ENCODE peak calls at places on chromosomes 11 and 22, in ten cellular contexts. N, A, X, M, U, Y, P, F, R and S are unnamed samples.

GRCh38 chr11:73949912-73950311 is 914 bp upstream of the DNAJB13 start:
- DNase-seq in N (no peak), A (no peak), X (no peak), M (no peak), U (no peak), Y (no peak), P (no peak), F (no peak), R (no peak), S (no peak)

GRCh38 chr11:46694095-46694494 is 6.3 kb downstream of the ARHGAP1 start:
- DNase-seq in N (no peak), A (no peak), X (no peak), M (no peak), U (no peak), Y (no peak), P (no peak), F (no peak), R (no peak), S (no peak)

GRCh38 chr22:36435516-36436415 is 45.7 kb downstream of the TXN2 start:
- DNase-seq in N (no peak), A (no peak), X (no peak), M (no peak), U (no peak), Y (peak), P (peak), F (no peak), R (no peak), S (peak)

GRCh38 chr11:58867556-58867955 is 23.1 kb upstream of the GLYATL2 start:
- DNase-seq in N (no peak), A (no peak), X (no peak), M (no peak), U (no peak), Y (no peak), P (no peak), F (no peak), R (no peak), S (no peak)

GRCh38 chr11:40162901-40163300 is 1296.6 kb downstream of the LRRC4C start:
- DNase-seq in N (no peak), A (no peak), X (no peak), M (no peak), U (no peak), Y (no peak), P (no peak), F (no peak), R (no peak), S (no peak)

GRCh38 chr22:23520875-23521441 is 59.1 kb downstream of the IGLL1 start:
- DNase-seq in N (peak), A (peak), X (no peak), M (peak), U (peak), Y (no peak), P (peak), F (no peak), R (no peak), S (no peak)

GRCh38 chr22:40694409-40694808 is 15.1 kb downstream of the MCHR1 start:
- DNase-seq in N (no peak), A (no peak), X (no peak), M (no peak), U (no peak), Y (no peak), P (no peak), F (no peak), R (no peak), S (no peak)

GRCh38 chr11:102495161-102496042 is 35.1 kb downstream of the MMP7 start:
- DNase-seq in N (peak), A (no peak), X (peak), M (peak), U (peak), Y (no peak), P (peak), F (no peak), R (peak), S (peak)

GRCh38 chr11:96607890-96608558 is 218.2 kb downstream of the JRKL start:
- DNase-seq in N (no peak), A (no peak), X (no peak), M (no peak), U (no peak), Y (no peak), P (peak), F (no peak), R (no peak), S (no peak)

GRCh38 chr22:47032956-47033647 is 270.7 kb downstream of the TBC1D22A start:
- DNase-seq in N (no peak), A (peak), X (no peak), M (no peak), U (peak), Y (no peak), P (no peak), F (no peak), R (no peak), S (no peak)

GRCh38 chr22:20319041-20319744 is 667 bp downstream of the DGCR6L start:
- DNase-seq in N (no peak), A (no peak), X (peak), M (no peak), U (peak), Y (no peak), P (peak), F (peak), R (peak), S (no peak)

GRCh38 chr22:50161508-50162390 is 8.8 kb upstream of the PANX2 start:
- DNase-seq in N (no peak), A (no peak), X (no peak), M (no peak), U (no peak), Y (no peak), P (no peak), F (no peak), R (no peak), S (no peak)

GRCh38 chr22:48315415-48316244 is 1512.0 kb downstream of the BRD1 start:
- DNase-seq in N (no peak), A (peak), X (no peak), M (no peak), U (no peak), Y (no peak), P (no peak), F (peak), R (no peak), S (no peak)

GRCh38 chr11:11842426-11843008 is 745 bp downstream of the USP47 start:
- DNase-seq in N (peak), A (peak), X (no peak), M (peak), U (no peak), Y (peak), P (peak), F (no peak), R (peak), S (peak)

GRCh38 chr11:97860237-97860636 is 1160.5 kb upstream of the CNTN5 start:
- DNase-seq in N (no peak), A (no peak), X (no peak), M (peak), U (no peak), Y (no peak), P (no peak), F (no peak), R (no peak), S (no peak)

GRCh38 chr22:48902001-48902869 is 925.4 kb downstream of the BRD1 start:
- DNase-seq in N (no peak), A (no peak), X (no peak), M (no peak), U (no peak), Y (no peak), P (peak), F (peak), R (no peak), S (no peak)

GRCh38 chr11:101444164-101444563 is 139.6 kb downstream of the TRPC6 start:
- DNase-seq in N (peak), A (peak), X (no peak), M (no peak), U (no peak), Y (no peak), P (no peak), F (no peak), R (no peak), S (no peak)

GRCh38 chr22:23837911-23838685 is 708 bp downstream of the DERL3 start:
- DNase-seq in N (no peak), A (no peak), X (no peak), M (no peak), U (no peak), Y (no peak), P (no peak), F (no peak), R (no peak), S (no peak)

GRCh38 chr22:45582236-45582954 is 79.7 kb downstream of the FBLN1 start:
- DNase-seq in N (no peak), A (no peak), X (no peak), M (no peak), U (no peak), Y (no peak), P (no peak), F (no peak), R (no peak), S (no peak)

GRCh38 chr11:61163714-61164609 is 2.7 kb upstream of the VPS37C start:
- DNase-seq in N (peak), A (no peak), X (no peak), M (no peak), U (no peak), Y (no peak), P (no peak), F (no peak), R (no peak), S (peak)

GRCh38 chr11:1260023-1260501 is 37.2 kb downstream of the MUC5B start:
- DNase-seq in N (no peak), A (no peak), X (peak), M (no peak), U (peak), Y (peak), P (peak), F (no peak), R (peak), S (peak)

GRCh38 chr11:4697583-4697982 is at the start of gene OR51E2:
- DNase-seq in N (no peak), A (no peak), X (no peak), M (peak), U (no peak), Y (no peak), P (peak), F (no peak), R (no peak), S (no peak)

GRCh38 chr22:37735054-37735453 is 38.2 kb downstream of the TRIOBP start:
- DNase-seq in N (peak), A (peak), X (peak), M (no peak), U (peak), Y (no peak), P (peak), F (no peak), R (peak), S (no peak)